ENCODE peak calls at places on chromosomes 13 and 19, in nine cellular contexts. B is T-cell, Z is left colon, D is DMS53, Q is WTC11, W is choroid plexus epithelial cell, A is glutamatergic neuron, V is substantia nigra, O is RPMI7951. L is an unnamed sample.

GRCh38 chr19:44498988-44499387 is 1.3 kb downstream of the ZNF180 start:
- DNase-seq in B (no peak), Z (no peak), D (no peak), Q (no peak), W (no peak), A (no peak), V (no peak), O (no peak), L (no peak)

GRCh38 chr13:49300716-49301589 is 53.2 kb downstream of the CDADC1 start:
- DNase-seq in B (peak), Z (peak), D (peak), Q (peak), W (peak), A (no peak), V (peak), O (peak), L (peak)

GRCh38 chr13:63699948-63700347 is 2284.3 kb upstream of the PCDH20 start:
- DNase-seq in B (no peak), Z (no peak), D (no peak), Q (no peak), W (no peak), A (no peak), V (no peak), O (no peak), L (no peak)

GRCh38 chr13:51071493-51071892 is 39.6 kb downstream of the C13orf42 start:
- DNase-seq in B (no peak), Z (no peak), D (no peak), Q (no peak), W (no peak), A (no peak), V (no peak), O (no peak), L (no peak)

GRCh38 chr13:99320693-99321481 is 13.7 kb upstream of the GPR183 start:
- DNase-seq in B (no peak), Z (no peak), D (peak), Q (no peak), W (peak), A (no peak), V (no peak), O (peak), L (no peak)

GRCh38 chr13:46565808-46566750 is 13.1 kb downstream of the LRCH1 start:
- DNase-seq in B (no peak), Z (no peak), D (no peak), Q (no peak), W (no peak), A (no peak), V (no peak), O (no peak), L (no peak)

GRCh38 chr13:43991773-43992201 is 112.1 kb downstream of the LACC1 start:
- DNase-seq in B (no peak), Z (no peak), D (peak), Q (no peak), W (no peak), A (no peak), V (no peak), O (no peak), L (no peak)

GRCh38 chr13:100530645-100531044 is 57.9 kb downstream of the GGACT start:
- DNase-seq in B (no peak), Z (no peak), D (no peak), Q (no peak), W (peak), A (no peak), V (no peak), O (no peak), L (no peak)

GRCh38 chr13:26342898-26343297 is 89.0 kb downstream of the CDK8 start:
- DNase-seq in B (no peak), Z (no peak), D (no peak), Q (no peak), W (no peak), A (no peak), V (no peak), O (no peak), L (no peak)

GRCh38 chr13:79710376-79710775 is 229.4 kb downstream of the NDFIP2 start:
- DNase-seq in B (no peak), Z (no peak), D (no peak), Q (no peak), W (peak), A (no peak), V (no peak), O (peak), L (no peak)

GRCh38 chr19:1518471-1518870 is 5.4 kb upstream of the PLK5 start:
- DNase-seq in B (no peak), Z (no peak), D (no peak), Q (no peak), W (no peak), A (no peak), V (no peak), O (no peak), L (no peak)

GRCh38 chr19:5261151-5261890 is 79.3 kb downstream of the PTPRS start:
- DNase-seq in B (no peak), Z (no peak), D (peak), Q (no peak), W (no peak), A (no peak), V (no peak), O (no peak), L (peak)

GRCh38 chr19:9871626-9872338 is 36.7 kb downstream of the PIN1 start:
- DNase-seq in B (no peak), Z (no peak), D (peak), Q (no peak), W (no peak), A (no peak), V (no peak), O (no peak), L (no peak)

GRCh38 chr13:109198585-109198984 is 569.2 kb downstream of the MYO16 start:
- DNase-seq in B (no peak), Z (no peak), D (no peak), Q (no peak), W (peak), A (no peak), V (no peak), O (no peak), L (no peak)

GRCh38 chr13:48411281-48412099 is 1.4 kb downstream of the LPAR6 start:
- DNase-seq in B (peak), Z (no peak), D (no peak), Q (no peak), W (peak), A (no peak), V (no peak), O (peak), L (no peak)

GRCh38 chr13:106597190-106597589 is 29.3 kb upstream of the ARGLU1 start:
- DNase-seq in B (no peak), Z (no peak), D (no peak), Q (no peak), W (no peak), A (peak), V (no peak), O (peak), L (no peak)

GRCh38 chr19:801861-802496 is 4.7 kb downstream of the PTBP1 start:
- DNase-seq in B (no peak), Z (no peak), D (no peak), Q (no peak), W (peak), A (no peak), V (no peak), O (no peak), L (peak)

GRCh38 chr13:68369739-68370138 is 1139.6 kb upstream of the PCDH9 start:
- DNase-seq in B (no peak), Z (no peak), D (peak), Q (no peak), W (no peak), A (no peak), V (no peak), O (no peak), L (no peak)

GRCh38 chr19:44529541-44529940 is at the start of gene CEACAM20:
- DNase-seq in B (no peak), Z (no peak), D (no peak), Q (no peak), W (no peak), A (no peak), V (no peak), O (no peak), L (no peak)

GRCh38 chr13:51542358-51542972 is 41.8 kb upstream of the WDFY2 start:
- DNase-seq in B (no peak), Z (no peak), D (no peak), Q (peak), W (no peak), A (no peak), V (no peak), O (no peak), L (peak)

GRCh38 chr13:114124921-114125320 is 7.5 kb downstream of the RASA3 start:
- DNase-seq in B (peak), Z (no peak), D (no peak), Q (no peak), W (peak), A (no peak), V (no peak), O (peak), L (no peak)

GRCh38 chr19:17076539-17076919 is 952 bp downstream of the MYO9B start:
- DNase-seq in B (no peak), Z (peak), D (no peak), Q (no peak), W (no peak), A (peak), V (no peak), O (peak), L (no peak)

GRCh38 chr13:21232196-21232595 is 55.7 kb downstream of the MRPL57 start:
- DNase-seq in B (no peak), Z (no peak), D (no peak), Q (no peak), W (peak), A (no peak), V (no peak), O (no peak), L (no peak)

GRCh38 chr19:18044825-18045304 is 36.9 kb downstream of the ARRDC2 start:
- DNase-seq in B (peak), Z (peak), D (peak), Q (peak), W (peak), A (peak), V (peak), O (peak), L (peak)

GRCh38 chr13:32905864-32906180 is 110.4 kb upstream of the KL start:
- DNase-seq in B (no peak), Z (no peak), D (no peak), Q (no peak), W (peak), A (no peak), V (no peak), O (no peak), L (no peak)

GRCh38 chr13:93660664-93661063 is 434.1 kb downstream of the GPC6 start:
- DNase-seq in B (no peak), Z (no peak), D (no peak), Q (no peak), W (no peak), A (no peak), V (no peak), O (no peak), L (no peak)

GRCh38 chr19:33301011-33301899 is 1.1 kb downstream of the CEBPA start:
- DNase-seq in B (no peak), Z (peak), D (peak), Q (peak), W (no peak), A (peak), V (no peak), O (no peak), L (peak)

GRCh38 chr13:33793726-33794125 is 24.2 kb upstream of the RFC3 start:
- DNase-seq in B (no peak), Z (no peak), D (no peak), Q (no peak), W (no peak), A (no peak), V (no peak), O (no peak), L (no peak)

GRCh38 chr19:24048261-24048660 is 38.7 kb upstream of the ZNF254 start:
- DNase-seq in B (no peak), Z (no peak), D (no peak), Q (no peak), W (no peak), A (no peak), V (no peak), O (no peak), L (no peak)

GRCh38 chr19:31560771-31561080 is 211.5 kb upstream of the TSHZ3 start:
- DNase-seq in B (no peak), Z (no peak), D (no peak), Q (no peak), W (no peak), A (no peak), V (no peak), O (no peak), L (no peak)

GRCh38 chr13:108322206-108322824 is 52.8 kb downstream of the TNFSF13B start:
- DNase-seq in B (no peak), Z (no peak), D (peak), Q (no peak), W (peak), A (no peak), V (no peak), O (peak), L (no peak)

GRCh38 chr19:10061717-10062310 is 24.3 kb upstream of the SHFL start:
- DNase-seq in B (no peak), Z (no peak), D (no peak), Q (peak), W (no peak), A (no peak), V (no peak), O (no peak), L (no peak)

GRCh38 chr19:6060600-6061391 is 49.5 kb downstream of the RFX2 start:
- DNase-seq in B (no peak), Z (no peak), D (no peak), Q (no peak), W (no peak), A (no peak), V (no peak), O (peak), L (peak)

GRCh38 chr19:4115050-4115817 is 8.7 kb downstream of the MAP2K2 start:
- DNase-seq in B (peak), Z (peak), D (no peak), Q (no peak), W (no peak), A (peak), V (no peak), O (no peak), L (no peak)

GRCh38 chr13:59790626-59791025 is 373.1 kb downstream of the DIAPH3 start:
- DNase-seq in B (no peak), Z (no peak), D (no peak), Q (no peak), W (peak), A (no peak), V (no peak), O (no peak), L (no peak)

GRCh38 chr13:50396001-50396400 is 380.8 kb downstream of the KCNRG start:
- DNase-seq in B (no peak), Z (no peak), D (no peak), Q (no peak), W (no peak), A (no peak), V (no peak), O (no peak), L (no peak)

GRCh38 chr19:42201489-42202289 is 15.8 kb downstream of the DEDD2 start:
- DNase-seq in B (peak), Z (no peak), D (no peak), Q (no peak), W (no peak), A (no peak), V (no peak), O (no peak), L (no peak)

GRCh38 chr19:46493236-46494114 is 2.2 kb downstream of the PNMA8B start:
- DNase-seq in B (no peak), Z (no peak), D (peak), Q (peak), W (peak), A (no peak), V (no peak), O (no peak), L (no peak)

GRCh38 chr19:28727835-28728159 is 485.2 kb downstream of the UQCRFS1 start:
- DNase-seq in B (no peak), Z (no peak), D (no peak), Q (no peak), W (no peak), A (no peak), V (no peak), O (no peak), L (no peak)

GRCh38 chr13:41384749-41385503 is 72.4 kb upstream of the RGCC start:
- DNase-seq in B (no peak), Z (no peak), D (no peak), Q (no peak), W (peak), A (no peak), V (no peak), O (no peak), L (no peak)